ENCODE peak calls at places on chromosomes 1 and 21, in ten cellular contexts. N is lower leg skin, K is H54, S is body of pancreas, V is GM12891, C is IMR-90, B is ovary, J is HCT116, Q is A549, O is endothelial cell of umbilical vein. I is an unnamed sample.

GRCh38 chr1:152112101-152112884 is 3.0 kb downstream of the TCHH start:
- DNase-seq in N (no peak), K (no peak), S (peak), V (no peak), C (peak), B (no peak), J (no peak), Q (no peak), O (peak), I (peak)

GRCh38 chr1:196002906-196003305 is 605.3 kb downstream of the KCNT2 start:
- DNase-seq in N (no peak), K (no peak), S (no peak), V (no peak), C (no peak), B (no peak), J (no peak), Q (no peak), O (no peak), I (no peak)

GRCh38 chr1:45752441-45753052 is 2.1 kb upstream of the IPP start:
- DNase-seq in N (no peak), K (no peak), S (no peak), V (no peak), C (peak), B (no peak), J (no peak), Q (no peak), O (no peak), I (no peak)

GRCh38 chr1:46411601-46412341 is 17.7 kb downstream of the FAAH start:
- DNase-seq in N (no peak), K (no peak), S (no peak), V (no peak), C (no peak), B (no peak), J (no peak), Q (no peak), O (no peak), I (peak)

GRCh38 chr1:67947114-67947513 is 103.3 kb downstream of the DIRAS3 start:
- DNase-seq in N (no peak), K (no peak), S (no peak), V (no peak), C (no peak), B (no peak), J (no peak), Q (no peak), O (peak), I (no peak)

GRCh38 chr1:25232866-25233784 is 823 bp upstream of the SYF2 start:
- DNase-seq in N (peak), K (peak), S (peak), V (peak), C (peak), B (peak), J (peak), Q (peak), O (peak), I (peak)

GRCh38 chr1:6072774-6073479 is 27.2 kb downstream of the KCNAB2 start:
- DNase-seq in N (no peak), K (no peak), S (no peak), V (no peak), C (no peak), B (no peak), J (no peak), Q (no peak), O (no peak), I (no peak)

GRCh38 chr1:159289059-159289458 is 13.1 kb upstream of the FCER1A start:
- DNase-seq in N (no peak), K (no peak), S (no peak), V (no peak), C (no peak), B (no peak), J (no peak), Q (no peak), O (no peak), I (peak)

GRCh38 chr1:183198463-183198862 is 12.4 kb downstream of the LAMC2 start:
- DNase-seq in N (peak), K (no peak), S (no peak), V (no peak), C (peak), B (no peak), J (no peak), Q (no peak), O (no peak), I (no peak)

GRCh38 chr1:241077386-241078147 is 279.4 kb downstream of the RGS7 start:
- DNase-seq in N (no peak), K (no peak), S (no peak), V (no peak), C (no peak), B (no peak), J (no peak), Q (no peak), O (no peak), I (no peak)

GRCh38 chr21:26624983-26625519 is 52.0 kb upstream of the CYYR1 start:
- DNase-seq in N (no peak), K (no peak), S (no peak), V (no peak), C (no peak), B (no peak), J (no peak), Q (no peak), O (no peak), I (no peak)

GRCh38 chr1:35499652-35500176 is 57.5 kb downstream of the KIAA0319L start:
- DNase-seq in N (no peak), K (no peak), S (peak), V (no peak), C (no peak), B (no peak), J (no peak), Q (no peak), O (no peak), I (peak)

GRCh38 chr1:10796029-10796944 is at the start of gene CASZ1:
- DNase-seq in N (peak), K (peak), S (peak), V (no peak), C (peak), B (peak), J (peak), Q (peak), O (peak), I (no peak)

GRCh38 chr1:91427741-91428140 is 23.1 kb upstream of the HFM1 start:
- DNase-seq in N (no peak), K (no peak), S (peak), V (no peak), C (no peak), B (no peak), J (no peak), Q (no peak), O (no peak), I (no peak)

GRCh38 chr1:222654849-222655248 is 37.0 kb downstream of the MIA3 start:
- DNase-seq in N (no peak), K (no peak), S (no peak), V (peak), C (no peak), B (no peak), J (no peak), Q (no peak), O (peak), I (peak)

GRCh38 chr1:22369294-22370189 is 82.1 kb upstream of the ZBTB40 start:
- DNase-seq in N (no peak), K (no peak), S (no peak), V (no peak), C (no peak), B (no peak), J (no peak), Q (no peak), O (no peak), I (no peak)

GRCh38 chr1:224727351-224727750 is 111.2 kb downstream of the CNIH3 start:
- DNase-seq in N (no peak), K (no peak), S (no peak), V (no peak), C (no peak), B (no peak), J (no peak), Q (no peak), O (no peak), I (no peak)

GRCh38 chr1:63454269-63454668 is 68.8 kb downstream of the ITGB3BP start:
- DNase-seq in N (no peak), K (no peak), S (no peak), V (no peak), C (peak), B (no peak), J (no peak), Q (no peak), O (peak), I (no peak)

DNA sequence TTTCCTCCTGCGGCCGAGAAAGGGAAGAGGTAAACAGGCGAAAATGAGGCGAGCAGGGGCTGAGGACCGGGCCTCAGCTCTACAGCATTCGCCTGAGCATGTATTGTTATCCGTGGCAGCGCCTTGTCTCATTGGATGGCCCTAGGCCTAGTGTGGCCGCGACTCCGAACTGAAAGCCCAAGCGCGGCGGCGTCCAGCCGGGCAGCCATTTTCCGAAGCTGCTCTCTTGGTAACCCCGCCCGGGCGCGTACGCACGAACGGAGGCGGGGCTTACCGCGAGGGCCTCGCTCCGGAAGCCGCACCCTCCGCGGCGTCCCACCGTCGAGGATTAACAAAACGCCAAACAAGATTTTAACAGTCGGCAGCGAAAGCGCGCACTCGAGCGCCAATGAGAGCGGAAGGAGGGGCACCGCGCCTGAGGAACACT is 797 bp upstream of the USP1 start:
- DNase-seq in N (no peak), K (peak), S (peak), V (peak), C (no peak), B (peak), J (no peak), Q (no peak), O (no peak), I (peak)
- TF ChIP-seq POLR2A in N (peak), K (peak), S (peak), V (peak), C (peak), B (peak), J (peak), Q (peak), O (peak), I (peak)

DNA sequence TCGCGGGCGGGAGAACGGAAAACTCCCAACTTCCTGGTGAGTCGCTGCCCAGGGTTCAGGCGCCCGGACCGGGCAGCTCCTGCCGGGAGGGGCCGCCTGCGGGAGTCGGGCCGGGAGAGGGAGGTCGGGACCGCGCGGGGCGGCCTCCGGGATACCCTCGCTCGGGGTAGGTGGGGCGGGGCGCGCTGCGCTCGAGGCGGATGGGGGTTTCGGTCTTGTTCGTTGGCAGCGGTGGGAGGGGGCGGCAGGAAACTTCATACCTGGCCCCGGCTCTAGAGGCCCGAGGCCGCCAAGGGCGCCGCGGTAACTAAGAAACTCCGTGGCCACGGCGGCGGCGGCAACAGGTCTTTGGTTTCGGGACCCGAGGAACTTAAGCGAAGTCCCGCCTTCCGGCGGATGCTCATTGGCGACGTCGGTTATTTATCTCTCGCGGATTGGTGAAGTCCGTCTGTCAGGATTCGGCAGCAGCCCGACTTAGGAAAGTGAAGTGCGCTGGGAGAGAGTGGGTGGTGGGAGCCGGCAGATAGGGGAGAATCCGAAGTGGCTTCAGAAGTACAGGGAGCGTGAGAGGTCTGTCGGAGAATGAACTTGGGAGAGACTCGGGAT is 546 bp downstream of the NEK7 start:
- DNase-seq in N (peak), K (peak), S (peak), V (peak), C (peak), B (peak), J (peak), Q (peak), O (peak), I (peak)
- TF ChIP-seq POLR2A in N (no peak), K (peak), S (peak), V (no peak), C (no peak), B (peak), J (peak), Q (peak), O (no peak), I (peak)

DNA sequence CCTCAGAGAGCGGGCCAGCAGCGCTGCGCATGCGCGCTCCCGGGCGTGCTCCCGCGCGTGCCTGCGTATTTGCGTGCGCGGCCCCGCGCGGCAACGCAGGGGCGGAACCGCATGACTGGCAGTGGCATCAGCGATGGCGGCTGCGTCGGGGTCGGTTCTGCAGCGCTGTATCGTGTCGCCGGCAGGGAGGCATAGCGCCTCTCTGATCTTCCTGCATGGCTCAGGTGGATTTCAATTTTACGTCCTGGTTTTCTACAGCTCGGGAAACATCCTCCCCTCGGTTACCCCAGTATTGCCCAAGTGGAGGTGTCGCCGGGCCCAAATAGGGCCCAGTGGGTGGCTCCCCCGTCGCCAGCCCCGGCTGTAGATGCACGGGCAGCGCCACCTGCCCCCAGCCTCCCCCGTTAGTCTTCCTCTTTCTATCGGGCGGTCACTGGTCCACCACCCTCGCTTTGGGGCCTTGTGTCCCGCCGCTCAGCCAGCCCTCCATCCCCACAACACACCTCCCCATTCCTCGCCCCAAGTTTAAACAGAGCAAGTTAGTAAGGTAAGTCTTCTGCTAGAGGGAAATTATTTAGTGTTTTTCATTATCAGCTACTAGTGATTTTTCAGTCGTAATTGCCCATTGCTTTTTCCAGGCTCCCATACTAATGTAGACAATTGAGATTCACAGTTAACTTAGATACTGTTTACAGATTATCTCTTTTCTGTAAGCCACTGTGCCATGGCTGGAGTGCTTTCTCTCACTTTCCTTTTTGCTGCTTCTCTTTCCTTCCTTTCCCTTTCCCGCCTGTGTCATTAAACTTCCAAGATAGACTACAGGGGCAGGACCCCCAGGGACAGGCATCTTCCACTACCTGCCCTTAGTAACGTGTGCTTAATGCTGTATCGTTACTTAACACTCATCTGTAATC is at the start of gene LYPLAL1:
- DNase-seq in N (peak), K (peak), S (peak), V (peak), C (peak), B (peak), J (peak), Q (peak), O (peak), I (peak)
- TF ChIP-seq POLR2A in N (peak), K (peak), S (peak), V (peak), C (peak), B (peak), J (peak), Q (peak), O (peak), I (peak)

GRCh38 chr1:237671935-237672334 is 218.8 kb downstream of the ZP4 start:
- DNase-seq in N (no peak), K (no peak), S (no peak), V (no peak), C (no peak), B (no peak), J (no peak), Q (no peak), O (no peak), I (no peak)
- TF ChIP-seq POLR2A in N (no peak), K (no peak), S (no peak), V (no peak), C (no peak), B (no peak), J (no peak), Q (no peak), O (no peak), I (no peak)